ENCODE peak calls at places on chromosomes 13 and 19, in nine cellular contexts. One of them, this sample, is unnamed.

GRCh38 chr19:4061178-4061682 is 5.5 kb downstream of the ZBTB7A start:
- DNase-seq in PC-3: peak; percentile 51
- DNase-seq in IMR-90: no peak
- DNase-seq in naive thymus-derived CD4-positive, alpha-beta T cell: no peak
- DNase-seq in transverse colon: peak; percentile 95
- DNase-seq in RWPE2: peak; percentile 81
- DNase-seq in A549: no peak
- DNase-seq in psoas muscle: peak; percentile 94
- DNase-seq in endodermal cell: no peak
- DNase-seq in this sample: no peak

GRCh38 chr19:46299695-46300094 is 2.9 kb downstream of the HIF3A start:
- DNase-seq in PC-3: no peak
- DNase-seq in IMR-90: no peak
- DNase-seq in naive thymus-derived CD4-positive, alpha-beta T cell: no peak
- DNase-seq in transverse colon: peak; percentile 26
- DNase-seq in RWPE2: no peak
- DNase-seq in A549: no peak
- DNase-seq in psoas muscle: peak; percentile 8
- DNase-seq in endodermal cell: no peak
- DNase-seq in this sample: peak; percentile 38

GRCh38 chr13:22194106-22194810 is 523.4 kb downstream of the FGF9 start:
- DNase-seq in PC-3: no peak
- DNase-seq in IMR-90: no peak
- DNase-seq in naive thymus-derived CD4-positive, alpha-beta T cell: no peak
- DNase-seq in transverse colon: no peak
- DNase-seq in RWPE2: no peak
- DNase-seq in A549: no peak
- DNase-seq in psoas muscle: no peak
- DNase-seq in endodermal cell: no peak
- DNase-seq in this sample: no peak

GRCh38 chr13:98454389-98454881 is 122.5 kb downstream of the STK24 start:
- DNase-seq in PC-3: peak; percentile 34
- DNase-seq in IMR-90: peak; percentile 94
- DNase-seq in naive thymus-derived CD4-positive, alpha-beta T cell: no peak
- DNase-seq in transverse colon: no peak
- DNase-seq in RWPE2: no peak
- DNase-seq in A549: no peak
- DNase-seq in psoas muscle: no peak
- DNase-seq in endodermal cell: no peak
- DNase-seq in this sample: peak; percentile 20

GRCh38 chr19:40549007-40549708 is 27.5 kb upstream of the SHKBP1 start:
- DNase-seq in PC-3: peak; percentile 68
- DNase-seq in IMR-90: peak; percentile 39
- DNase-seq in naive thymus-derived CD4-positive, alpha-beta T cell: peak; percentile 57
- DNase-seq in transverse colon: peak; percentile 59
- DNase-seq in RWPE2: no peak
- DNase-seq in A549: peak; percentile 92
- DNase-seq in psoas muscle: peak; percentile 77
- DNase-seq in endodermal cell: peak; percentile 98
- DNase-seq in this sample: peak; percentile 54

GRCh38 chr19:6045108-6045507 is 65.2 kb downstream of the RFX2 start:
- DNase-seq in PC-3: no peak
- DNase-seq in IMR-90: no peak
- DNase-seq in naive thymus-derived CD4-positive, alpha-beta T cell: no peak
- DNase-seq in transverse colon: no peak
- DNase-seq in RWPE2: no peak
- DNase-seq in A549: no peak
- DNase-seq in psoas muscle: no peak
- DNase-seq in endodermal cell: no peak
- DNase-seq in this sample: no peak

GRCh38 chr19:16376241-16376640 is 51.6 kb downstream of the KLF2 start:
- DNase-seq in PC-3: no peak
- DNase-seq in IMR-90: no peak
- DNase-seq in naive thymus-derived CD4-positive, alpha-beta T cell: no peak
- DNase-seq in transverse colon: no peak
- DNase-seq in RWPE2: no peak
- DNase-seq in A549: no peak
- DNase-seq in psoas muscle: peak; percentile 52
- DNase-seq in endodermal cell: no peak
- DNase-seq in this sample: no peak

GRCh38 chr19:36225219-36225892 is 10.4 kb downstream of the ZNF146 start:
- DNase-seq in PC-3: peak; percentile 26
- DNase-seq in IMR-90: peak; percentile 80
- DNase-seq in naive thymus-derived CD4-positive, alpha-beta T cell: no peak
- DNase-seq in transverse colon: no peak
- DNase-seq in RWPE2: no peak
- DNase-seq in A549: no peak
- DNase-seq in psoas muscle: no peak
- DNase-seq in endodermal cell: no peak
- DNase-seq in this sample: no peak

GRCh38 chr19:10149427-10149826 is 29.7 kb upstream of the EIF3G start:
- DNase-seq in PC-3: no peak
- DNase-seq in IMR-90: no peak
- DNase-seq in naive thymus-derived CD4-positive, alpha-beta T cell: no peak
- DNase-seq in transverse colon: no peak
- DNase-seq in RWPE2: no peak
- DNase-seq in A549: no peak
- DNase-seq in psoas muscle: no peak
- DNase-seq in endodermal cell: no peak
- DNase-seq in this sample: no peak

DNA sequence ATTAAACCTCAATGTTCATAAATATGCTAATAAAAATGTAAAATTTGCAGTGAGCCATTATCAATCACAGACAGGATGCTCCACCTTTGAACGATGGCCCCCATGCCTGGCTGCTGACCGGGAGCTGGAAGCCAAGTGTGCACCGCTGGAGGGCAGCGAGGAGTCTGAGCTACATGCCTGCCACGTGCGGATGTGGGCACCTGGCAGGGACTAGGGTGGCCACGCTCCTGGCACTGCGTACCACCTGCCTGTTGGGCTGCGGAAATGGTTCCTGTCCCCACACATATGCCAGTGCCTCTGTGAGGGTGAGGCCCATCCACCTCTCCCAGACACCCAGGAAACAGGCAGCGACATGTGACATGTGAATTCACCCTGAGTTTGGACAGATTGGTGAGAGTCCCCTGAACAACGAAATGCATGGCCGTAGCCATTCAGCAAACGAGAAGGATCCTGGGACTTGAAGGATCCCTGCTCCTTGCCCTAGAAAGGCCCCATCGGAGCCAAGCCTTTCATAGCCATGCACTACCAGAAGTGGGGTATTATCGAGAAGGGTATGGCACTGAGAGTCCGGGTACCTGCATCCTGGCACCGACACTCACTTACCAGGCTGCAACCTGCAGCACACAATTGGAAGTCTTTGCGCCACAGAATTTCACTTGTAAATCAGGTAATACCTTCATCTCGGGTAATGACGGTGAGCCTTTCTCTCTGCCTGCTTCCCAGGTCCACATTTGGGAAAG is 35.8 kb downstream of the TSHZ3 start:
- DNase-seq in PC-3: no peak
- DNase-seq in IMR-90: no peak
- DNase-seq in naive thymus-derived CD4-positive, alpha-beta T cell: no peak
- DNase-seq in transverse colon: no peak
- DNase-seq in RWPE2: no peak
- DNase-seq in A549: no peak
- DNase-seq in psoas muscle: no peak
- DNase-seq in endodermal cell: no peak
- DNase-seq in this sample: no peak
- H3K4me1 ChIP-seq in PC-3: no peaks in the 10 kb centered on the region
- H3K4me1 ChIP-seq in IMR-90: peaks cover 19% of the 10 kb centered on the region
- H3K4me1 ChIP-seq in naive thymus-derived CD4-positive, alpha-beta T cell: no peaks in the 10 kb centered on the region
- H3K4me1 ChIP-seq in transverse colon: peaks cover 22% of the 10 kb centered on the region
- H3K4me1 ChIP-seq in RWPE2: no peaks in the 10 kb centered on the region
- H3K4me1 ChIP-seq in A549: no peaks in the 10 kb centered on the region
- H3K4me1 ChIP-seq in psoas muscle: peaks cover 13% of the 10 kb centered on the region
- H3K4me1 ChIP-seq in endodermal cell: peaks cover 5% of the 10 kb centered on the region
- H3K4me1 ChIP-seq in this sample: peaks cover 5% of the 10 kb centered on the region

GRCh38 chr13:79658333-79658975 is 177.5 kb downstream of the NDFIP2 start:
- DNase-seq in PC-3: no peak
- DNase-seq in IMR-90: no peak
- DNase-seq in naive thymus-derived CD4-positive, alpha-beta T cell: no peak
- DNase-seq in transverse colon: no peak
- DNase-seq in RWPE2: no peak
- DNase-seq in A549: no peak
- DNase-seq in psoas muscle: peak; percentile 47
- DNase-seq in endodermal cell: no peak
- DNase-seq in this sample: peak; percentile 67
- H3K4me1 ChIP-seq in PC-3: no peaks in the 10 kb centered on the region
- H3K4me1 ChIP-seq in IMR-90: no peaks in the 10 kb centered on the region
- H3K4me1 ChIP-seq in naive thymus-derived CD4-positive, alpha-beta T cell: no peaks in the 10 kb centered on the region
- H3K4me1 ChIP-seq in transverse colon: no peaks in the 10 kb centered on the region
- H3K4me1 ChIP-seq in RWPE2: no peaks in the 10 kb centered on the region
- H3K4me1 ChIP-seq in A549: no peaks in the 10 kb centered on the region
- H3K4me1 ChIP-seq in psoas muscle: peaks cover 36% of the 10 kb centered on the region
- H3K4me1 ChIP-seq in endodermal cell: peaks cover 3% of the 10 kb centered on the region
- H3K4me1 ChIP-seq in this sample: peaks cover 86% of the 10 kb centered on the region

GRCh38 chr13:48573213-48573612 is 40.3 kb upstream of the RCBTB2 start:
- DNase-seq in PC-3: no peak
- DNase-seq in IMR-90: no peak
- DNase-seq in naive thymus-derived CD4-positive, alpha-beta T cell: no peak
- DNase-seq in transverse colon: no peak
- DNase-seq in RWPE2: no peak
- DNase-seq in A549: no peak
- DNase-seq in psoas muscle: no peak
- DNase-seq in endodermal cell: no peak
- DNase-seq in this sample: no peak
- H3K4me1 ChIP-seq in PC-3: no peaks in the 10 kb centered on the region
- H3K4me1 ChIP-seq in IMR-90: peaks cover 4% of the 10 kb centered on the region
- H3K4me1 ChIP-seq in naive thymus-derived CD4-positive, alpha-beta T cell: peaks cover 11% of the 10 kb centered on the region
- H3K4me1 ChIP-seq in transverse colon: peaks cover 8% of the 10 kb centered on the region
- H3K4me1 ChIP-seq in RWPE2: peaks cover 4% of the 10 kb centered on the region
- H3K4me1 ChIP-seq in A549: no peaks in the 10 kb centered on the region
- H3K4me1 ChIP-seq in psoas muscle: peaks cover 54% of the 10 kb centered on the region
- H3K4me1 ChIP-seq in endodermal cell: no peaks in the 10 kb centered on the region
- H3K4me1 ChIP-seq in this sample: peaks cover 3% of the 10 kb centered on the region

GRCh38 chr13:31927219-31927653 is 104.3 kb upstream of the FRY start:
- DNase-seq in PC-3: no peak
- DNase-seq in IMR-90: no peak
- DNase-seq in naive thymus-derived CD4-positive, alpha-beta T cell: no peak
- DNase-seq in transverse colon: no peak
- DNase-seq in RWPE2: no peak
- DNase-seq in A549: no peak
- DNase-seq in psoas muscle: no peak
- DNase-seq in endodermal cell: peak; percentile 50
- DNase-seq in this sample: no peak

GRCh38 chr13:31922724-31923123 is 108.8 kb upstream of the FRY start:
- DNase-seq in PC-3: no peak
- DNase-seq in IMR-90: no peak
- DNase-seq in naive thymus-derived CD4-positive, alpha-beta T cell: no peak
- DNase-seq in transverse colon: no peak
- DNase-seq in RWPE2: no peak
- DNase-seq in A549: no peak
- DNase-seq in psoas muscle: no peak
- DNase-seq in endodermal cell: no peak
- DNase-seq in this sample: no peak

GRCh38 chr13:31920301-31920818 is 111.2 kb upstream of the FRY start:
- DNase-seq in PC-3: no peak
- DNase-seq in IMR-90: no peak
- DNase-seq in naive thymus-derived CD4-positive, alpha-beta T cell: no peak
- DNase-seq in transverse colon: no peak
- DNase-seq in RWPE2: no peak
- DNase-seq in A549: no peak
- DNase-seq in psoas muscle: no peak
- DNase-seq in endodermal cell: no peak
- DNase-seq in this sample: no peak

GRCh38 chr13:31925079-31925478 is 106.5 kb upstream of the FRY start:
- DNase-seq in PC-3: no peak
- DNase-seq in IMR-90: no peak
- DNase-seq in naive thymus-derived CD4-positive, alpha-beta T cell: no peak
- DNase-seq in transverse colon: no peak
- DNase-seq in RWPE2: no peak
- DNase-seq in A549: no peak
- DNase-seq in psoas muscle: no peak
- DNase-seq in endodermal cell: no peak
- DNase-seq in this sample: no peak

GRCh38 chr13:31923134-31923763 is 108.3 kb upstream of the FRY start:
- DNase-seq in PC-3: no peak
- DNase-seq in IMR-90: no peak
- DNase-seq in naive thymus-derived CD4-positive, alpha-beta T cell: no peak
- DNase-seq in transverse colon: no peak
- DNase-seq in RWPE2: no peak
- DNase-seq in A549: no peak
- DNase-seq in psoas muscle: no peak
- DNase-seq in endodermal cell: no peak
- DNase-seq in this sample: no peak
- H3K4me1 ChIP-seq in PC-3: peaks cover 13% of the 10 kb centered on the region
- H3K4me1 ChIP-seq in IMR-90: peaks cover 2% of the 10 kb centered on the region
- H3K4me1 ChIP-seq in naive thymus-derived CD4-positive, alpha-beta T cell: no peaks in the 10 kb centered on the region
- H3K4me1 ChIP-seq in transverse colon: peaks cover 11% of the 10 kb centered on the region
- H3K4me1 ChIP-seq in RWPE2: no peaks in the 10 kb centered on the region
- H3K4me1 ChIP-seq in A549: peaks cover 6% of the 10 kb centered on the region
- H3K4me1 ChIP-seq in psoas muscle: no peaks in the 10 kb centered on the region
- H3K4me1 ChIP-seq in endodermal cell: peaks cover 8% of the 10 kb centered on the region
- H3K4me1 ChIP-seq in this sample: no peaks in the 10 kb centered on the region

DNA sequence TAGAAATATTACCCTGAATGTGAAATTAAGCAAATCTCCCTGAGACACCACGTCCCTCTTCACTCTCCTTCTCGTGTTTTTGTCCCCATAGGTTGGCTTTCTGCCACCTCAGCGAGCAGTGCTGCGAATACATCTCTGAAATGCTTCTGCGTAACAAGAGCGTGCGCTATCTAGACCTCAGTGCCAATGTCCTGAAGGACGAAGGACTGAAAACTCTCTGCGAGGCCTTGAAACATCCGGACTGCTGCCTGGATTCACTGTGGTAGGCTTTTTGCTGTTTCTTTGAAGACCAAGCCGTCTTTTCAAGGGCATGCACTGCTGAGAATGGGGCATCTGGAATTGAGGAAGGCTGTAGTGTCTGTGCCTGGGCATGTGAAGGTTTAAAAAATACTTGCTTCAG is 34.4 kb downstream of the NLRP4 start:
- DNase-seq in PC-3: no peak
- DNase-seq in IMR-90: no peak
- DNase-seq in naive thymus-derived CD4-positive, alpha-beta T cell: no peak
- DNase-seq in transverse colon: no peak
- DNase-seq in RWPE2: no peak
- DNase-seq in A549: no peak
- DNase-seq in psoas muscle: no peak
- DNase-seq in endodermal cell: no peak
- DNase-seq in this sample: no peak
- H3K4me1 ChIP-seq in PC-3: no peaks in the 10 kb centered on the region
- H3K4me1 ChIP-seq in IMR-90: no peaks in the 10 kb centered on the region
- H3K4me1 ChIP-seq in naive thymus-derived CD4-positive, alpha-beta T cell: no peaks in the 10 kb centered on the region
- H3K4me1 ChIP-seq in transverse colon: no peaks in the 10 kb centered on the region
- H3K4me1 ChIP-seq in RWPE2: no peaks in the 10 kb centered on the region
- H3K4me1 ChIP-seq in A549: no peaks in the 10 kb centered on the region
- H3K4me1 ChIP-seq in psoas muscle: no peaks in the 10 kb centered on the region
- H3K4me1 ChIP-seq in endodermal cell: no peaks in the 10 kb centered on the region
- H3K4me1 ChIP-seq in this sample: no peaks in the 10 kb centered on the region

This sample was measured in cardiac muscle cell.